ENCODE peak calls at places on chromosome 12, in seven cellular contexts. D, Z, V, K, G, W and A are unnamed samples.

GRCh38 chr12:132154941-132155770 is 10.9 kb downstream of the NOC4L start:
- DNase-seq in D (no peak), Z (no peak), V (no peak), K (peak; percentile 36), G (no peak), W (no peak), A (no peak)

GRCh38 chr12:120529641-120530314 is 820 bp upstream of the COQ5 start:
- DNase-seq in D (peak; percentile 6), Z (peak; percentile 44), V (peak; percentile 61), K (no peak), G (no peak), W (no peak), A (peak; percentile 76)

GRCh38 chr12:113766880-113767878 is 198.9 kb downstream of the RBM19 start:
- DNase-seq in D (no peak), Z (no peak), V (peak; percentile 49), K (no peak), G (no peak), W (no peak), A (no peak)

GRCh38 chr12:92089559-92089958 is 56.1 kb downstream of the BTG1 start:
- DNase-seq in D (no peak), Z (no peak), V (no peak), K (no peak), G (no peak), W (no peak), A (no peak)

GRCh38 chr12:48618541-48618940 is 48.7 kb upstream of the LALBA start:
- DNase-seq in D (peak; percentile 82), Z (peak; percentile 52), V (peak; percentile 60), K (no peak), G (peak; percentile 32), W (no peak), A (peak; percentile 81)

GRCh38 chr12:76777765-76778216 is 13.9 kb downstream of the ZDHHC17 start:
- DNase-seq in D (no peak), Z (no peak), V (no peak), K (no peak), G (no peak), W (no peak), A (no peak)

GRCh38 chr12:31245822-31246469 is 80.0 kb downstream of the SINHCAF start:
- DNase-seq in D (no peak), Z (no peak), V (no peak), K (no peak), G (no peak), W (no peak), A (peak; percentile 41)

GRCh38 chr12:3097836-3098235 is 20.7 kb downstream of the TSPAN9 start:
- DNase-seq in D (no peak), Z (no peak), V (no peak), K (no peak), G (no peak), W (no peak), A (no peak)

GRCh38 chr12:107894589-107894988 is 120.1 kb downstream of the ASCL4 start:
- DNase-seq in D (no peak), Z (no peak), V (no peak), K (no peak), G (no peak), W (no peak), A (no peak)

GRCh38 chr12:68420225-68421008 is 88.3 kb upstream of the MDM1 start:
- DNase-seq in D (no peak), Z (no peak), V (no peak), K (no peak), G (no peak), W (no peak), A (no peak)

GRCh38 chr12:131620946-131621681 is 89.8 kb upstream of the SFSWAP start:
- DNase-seq in D (no peak), Z (no peak), V (no peak), K (no peak), G (no peak), W (no peak), A (no peak)

GRCh38 chr12:5432011-5432400 is at the start of gene NTF3:
- DNase-seq in D (peak; percentile 32), Z (no peak), V (no peak), K (no peak), G (no peak), W (no peak), A (no peak)